ENCODE peak calls at places on chromosomes 12 and 14, in eight cellular contexts. N is NCI-H1694 treated with DMSO at 0.1 percent for 48 hours, U is BJ, I is HuH-7.5, O is Ammon's horn, Q is psoas muscle, H is testis, S is HTR-8/SVneo. B is an unnamed sample.

GRCh38 chr12:98401427-98401826 is 114.0 kb upstream of the TMPO start:
- DNase-seq in N (no peak), U (no peak), I (no peak), O (no peak), Q (no peak), H (no peak), S (no peak), B (peak)

GRCh38 chr14:105881021-105881930 is 354.9 kb downstream of the TMEM121 start:
- DNase-seq in N (no peak), U (no peak), I (no peak), O (no peak), Q (peak), H (no peak), S (no peak), B (peak)

GRCh38 chr14:30427846-30428245 is 131.1 kb upstream of the G2E3 start:
- DNase-seq in N (no peak), U (no peak), I (no peak), O (no peak), Q (no peak), H (no peak), S (no peak), B (no peak)

GRCh38 chr14:30521899-30522736 is 36.8 kb upstream of the G2E3 start:
- DNase-seq in N (peak), U (no peak), I (no peak), O (peak), Q (no peak), H (no peak), S (peak), B (no peak)

GRCh38 chr12:94507455-94507854 is 47.8 kb upstream of the CEP83 start:
- DNase-seq in N (no peak), U (no peak), I (no peak), O (no peak), Q (no peak), H (no peak), S (no peak), B (no peak)

GRCh38 chr12:121801601-121802484 is 2.0 kb upstream of the SETD1B start:
- DNase-seq in N (peak), U (no peak), I (no peak), O (no peak), Q (no peak), H (no peak), S (no peak), B (no peak)

GRCh38 chr12:65596514-65597010 is 227.7 kb upstream of the HMGA2 start:
- DNase-seq in N (no peak), U (no peak), I (no peak), O (no peak), Q (no peak), H (no peak), S (no peak), B (no peak)

GRCh38 chr14:73027546-73027945 is 640 bp upstream of the ZFYVE1 start:
- DNase-seq in N (no peak), U (no peak), I (no peak), O (no peak), Q (no peak), H (no peak), S (no peak), B (no peak)

GRCh38 chr12:118307069-118307954 is 65.4 kb downstream of the TAOK3 start:
- DNase-seq in N (no peak), U (peak), I (no peak), O (no peak), Q (no peak), H (no peak), S (peak), B (no peak)

GRCh38 chr12:86044396-86044795 is 170.3 kb downstream of the NTS start:
- DNase-seq in N (no peak), U (no peak), I (no peak), O (no peak), Q (no peak), H (no peak), S (no peak), B (no peak)

GRCh38 chr14:96805906-96806305 is 8.7 kb downstream of the VRK1 start:
- DNase-seq in N (peak), U (no peak), I (no peak), O (peak), Q (no peak), H (no peak), S (no peak), B (no peak)

GRCh38 chr12:6180300-6181051 is 19.7 kb upstream of the CD9 start:
- DNase-seq in N (peak), U (no peak), I (no peak), O (no peak), Q (peak), H (no peak), S (peak), B (peak)

GRCh38 chr12:132488127-132489077 is 1.5 kb upstream of the FBRSL1 start:
- DNase-seq in N (no peak), U (no peak), I (no peak), O (no peak), Q (peak), H (no peak), S (no peak), B (no peak)